ENCODE peak calls at places on chromosomes 5 and 9, in eight cellular contexts. One of them, this sample, is unnamed.
A peak's percentile ranks its signal among the peaks of the same experiment; 100 is the strongest.

GRCh38 chr9:111983484-111983908 is 86.9 kb downstream of the UGCG start:
- DNase-seq in HCEC 1CT: no peak
- DNase-seq in keratinocyte: no peak
- DNase-seq in activated CD4-positive, alpha-beta T cell treated with anti-CD3 and anti-CD28 coated beads, Interleukin-2, amount 50 U/mL, for 24 hours: no peak
- DNase-seq in activated CD8-positive, alpha-beta memory T cell treated with anti-CD3 and anti-CD28 coated beads for 1 hour: no peak
- DNase-seq in Kasumi-1: peak; percentile 17
- DNase-seq in HT-29: no peak
- DNase-seq in GM23248: no peak
- DNase-seq in this sample: peak; percentile 63

GRCh38 chr5:72486371-72486770 is 20.8 kb downstream of the ZNF366 start:
- DNase-seq in HCEC 1CT: no peak
- DNase-seq in activated CD4-positive, alpha-beta T cell treated with anti-CD3 and anti-CD28 coated beads, Interleukin-2, amount 50 U/mL, for 24 hours: no peak
- DNase-seq in Kasumi-1: no peak
- DNase-seq in keratinocyte: no peak
- DNase-seq in activated CD8-positive, alpha-beta memory T cell treated with anti-CD3 and anti-CD28 coated beads for 1 hour: no peak
- DNase-seq in HT-29: no peak
- DNase-seq in GM23248: peak; percentile 74
- DNase-seq in this sample: no peak

GRCh38 chr9:104725014-104725413 is 22.5 kb upstream of the NIPSNAP3A start:
- DNase-seq in Kasumi-1: no peak
- DNase-seq in HCEC 1CT: no peak
- DNase-seq in activated CD4-positive, alpha-beta T cell treated with anti-CD3 and anti-CD28 coated beads, Interleukin-2, amount 50 U/mL, for 24 hours: no peak
- DNase-seq in HT-29: no peak
- DNase-seq in GM23248: no peak
- DNase-seq in keratinocyte: no peak
- DNase-seq in activated CD8-positive, alpha-beta memory T cell treated with anti-CD3 and anti-CD28 coated beads for 1 hour: no peak
- DNase-seq in this sample: no peak

GRCh38 chr9:83141887-83142286 is 78.9 kb upstream of the RASEF start:
- DNase-seq in activated CD4-positive, alpha-beta T cell treated with anti-CD3 and anti-CD28 coated beads, Interleukin-2, amount 50 U/mL, for 24 hours: no peak
- DNase-seq in Kasumi-1: no peak
- DNase-seq in HCEC 1CT: no peak
- DNase-seq in activated CD8-positive, alpha-beta memory T cell treated with anti-CD3 and anti-CD28 coated beads for 1 hour: no peak
- DNase-seq in GM23248: no peak
- DNase-seq in keratinocyte: no peak
- DNase-seq in HT-29: no peak
- DNase-seq in this sample: no peak

GRCh38 chr5:34009610-34010009 is 1.8 kb upstream of the AMACR start:
- DNase-seq in activated CD8-positive, alpha-beta memory T cell treated with anti-CD3 and anti-CD28 coated beads for 1 hour: no peak
- DNase-seq in HCEC 1CT: no peak
- DNase-seq in GM23248: peak; percentile 31
- DNase-seq in Kasumi-1: no peak
- DNase-seq in activated CD4-positive, alpha-beta T cell treated with anti-CD3 and anti-CD28 coated beads, Interleukin-2, amount 50 U/mL, for 24 hours: no peak
- DNase-seq in keratinocyte: no peak
- DNase-seq in HT-29: no peak
- DNase-seq in this sample: no peak

GRCh38 chr9:127130235-127130634 is 7.8 kb upstream of the ANGPTL2 start:
- DNase-seq in activated CD4-positive, alpha-beta T cell treated with anti-CD3 and anti-CD28 coated beads, Interleukin-2, amount 50 U/mL, for 24 hours: no peak
- DNase-seq in keratinocyte: no peak
- DNase-seq in HCEC 1CT: no peak
- DNase-seq in activated CD8-positive, alpha-beta memory T cell treated with anti-CD3 and anti-CD28 coated beads for 1 hour: no peak
- DNase-seq in Kasumi-1: no peak
- DNase-seq in GM23248: no peak
- DNase-seq in HT-29: no peak
- DNase-seq in this sample: no peak

GRCh38 chr9:3912817-3913216 is 387.0 kb upstream of the RFX3 start:
- DNase-seq in activated CD4-positive, alpha-beta T cell treated with anti-CD3 and anti-CD28 coated beads, Interleukin-2, amount 50 U/mL, for 24 hours: no peak
- DNase-seq in Kasumi-1: no peak
- DNase-seq in HCEC 1CT: peak; percentile 7
- DNase-seq in HT-29: no peak
- DNase-seq in keratinocyte: no peak
- DNase-seq in activated CD8-positive, alpha-beta memory T cell treated with anti-CD3 and anti-CD28 coated beads for 1 hour: no peak
- DNase-seq in GM23248: peak; percentile 45
- DNase-seq in this sample: no peak

GRCh38 chr5:163894645-163895044 is 389.2 kb downstream of the MAT2B start:
- DNase-seq in activated CD4-positive, alpha-beta T cell treated with anti-CD3 and anti-CD28 coated beads, Interleukin-2, amount 50 U/mL, for 24 hours: no peak
- DNase-seq in activated CD8-positive, alpha-beta memory T cell treated with anti-CD3 and anti-CD28 coated beads for 1 hour: no peak
- DNase-seq in HT-29: no peak
- DNase-seq in Kasumi-1: peak; percentile 50
- DNase-seq in HCEC 1CT: peak; percentile 91
- DNase-seq in GM23248: peak; percentile 76
- DNase-seq in keratinocyte: no peak
- DNase-seq in this sample: no peak

GRCh38 chr9:77830618-77831285 is 182.6 kb upstream of the GNA14 start:
- DNase-seq in Kasumi-1: no peak
- DNase-seq in HT-29: no peak
- DNase-seq in activated CD4-positive, alpha-beta T cell treated with anti-CD3 and anti-CD28 coated beads, Interleukin-2, amount 50 U/mL, for 24 hours: no peak
- DNase-seq in HCEC 1CT: peak; percentile 39
- DNase-seq in GM23248: peak; percentile 40
- DNase-seq in activated CD8-positive, alpha-beta memory T cell treated with anti-CD3 and anti-CD28 coated beads for 1 hour: no peak
- DNase-seq in keratinocyte: no peak
- DNase-seq in this sample: no peak

GRCh38 chr5:152051499-152052454 is 127.1 kb upstream of the GLRA1 start:
- DNase-seq in HT-29: no peak
- DNase-seq in keratinocyte: no peak
- DNase-seq in activated CD4-positive, alpha-beta T cell treated with anti-CD3 and anti-CD28 coated beads, Interleukin-2, amount 50 U/mL, for 24 hours: no peak
- DNase-seq in GM23248: no peak
- DNase-seq in Kasumi-1: no peak
- DNase-seq in activated CD8-positive, alpha-beta memory T cell treated with anti-CD3 and anti-CD28 coated beads for 1 hour: no peak
- DNase-seq in HCEC 1CT: no peak
- DNase-seq in this sample: no peak

GRCh38 chr5:59100875-59101274 is 518.0 kb downstream of the RAB3C start:
- DNase-seq in activated CD4-positive, alpha-beta T cell treated with anti-CD3 and anti-CD28 coated beads, Interleukin-2, amount 50 U/mL, for 24 hours: no peak
- DNase-seq in HT-29: no peak
- DNase-seq in keratinocyte: no peak
- DNase-seq in Kasumi-1: no peak
- DNase-seq in GM23248: no peak
- DNase-seq in activated CD8-positive, alpha-beta memory T cell treated with anti-CD3 and anti-CD28 coated beads for 1 hour: no peak
- DNase-seq in HCEC 1CT: no peak
- DNase-seq in this sample: no peak

GRCh38 chr9:129675656-129676055 is 10.2 kb downstream of the PRRX2 start:
- DNase-seq in activated CD4-positive, alpha-beta T cell treated with anti-CD3 and anti-CD28 coated beads, Interleukin-2, amount 50 U/mL, for 24 hours: no peak
- DNase-seq in activated CD8-positive, alpha-beta memory T cell treated with anti-CD3 and anti-CD28 coated beads for 1 hour: no peak
- DNase-seq in HCEC 1CT: no peak
- DNase-seq in GM23248: peak; percentile 54
- DNase-seq in keratinocyte: no peak
- DNase-seq in Kasumi-1: no peak
- DNase-seq in HT-29: no peak
- DNase-seq in this sample: no peak